ENCODE peak calls at places on chromosomes 2 and 18, in ten cellular contexts. A, C, Z, D, F, S, I, P, R and N are unnamed samples.

GRCh38 chr2:236568068-236568921 is 1.3 kb upstream of the ACKR3 start:
- DNase-seq in A (no peak), C (no peak), Z (peak; percentile 33), D (peak; percentile 73), F (peak; percentile 28), S (no peak), I (peak; percentile 90), P (no peak), R (peak; percentile 54), N (no peak)

GRCh38 chr2:105369009-105369408 is 29.8 kb downstream of the FHL2 start:
- DNase-seq in A (no peak), C (no peak), Z (no peak), D (no peak), F (no peak), S (no peak), I (no peak), P (no peak), R (no peak), N (no peak)

GRCh38 chr2:127810156-127810636 is 775 bp downstream of the WDR33 start:
- DNase-seq in A (no peak), C (peak; percentile 31), Z (peak; percentile 52), D (no peak), F (no peak), S (peak; percentile 7), I (no peak), P (peak; percentile 34), R (peak; percentile 33), N (no peak)

GRCh38 chr2:64910972-64911433 is 78.2 kb upstream of the SLC1A4 start:
- DNase-seq in A (no peak), C (no peak), Z (no peak), D (no peak), F (no peak), S (no peak), I (no peak), P (no peak), R (no peak), N (no peak)

GRCh38 chr2:222506230-222506934 is 82.0 kb downstream of the SGPP2 start:
- DNase-seq in A (no peak), C (no peak), Z (no peak), D (no peak), F (no peak), S (no peak), I (no peak), P (no peak), R (no peak), N (no peak)

GRCh38 chr18:7617738-7618422 is 50.8 kb downstream of the PTPRM start:
- DNase-seq in A (no peak), C (peak; percentile 78), Z (peak; percentile 51), D (no peak), F (no peak), S (peak; percentile 83), I (no peak), P (no peak), R (peak; percentile 72), N (peak; percentile 89)

GRCh38 chr2:22355816-22356433 is 1029.1 kb upstream of the KLHL29 start:
- DNase-seq in A (peak; percentile 38), C (no peak), Z (peak; percentile 16), D (no peak), F (peak; percentile 18), S (peak; percentile 19), I (no peak), P (peak; percentile 41), R (peak; percentile 4), N (no peak)

GRCh38 chr18:48017625-48018024 is 87.2 kb upstream of the SMAD2 start:
- DNase-seq in A (no peak), C (no peak), Z (peak; percentile 18), D (no peak), F (peak; percentile 53), S (no peak), I (no peak), P (no peak), R (no peak), N (no peak)

GRCh38 chr2:75787532-75788132 is 76.9 kb upstream of the GCFC2 start:
- DNase-seq in A (peak; percentile 47), C (no peak), Z (peak; percentile 40), D (no peak), F (no peak), S (peak; percentile 5), I (no peak), P (peak; percentile 69), R (peak; percentile 61), N (peak; percentile 15)

GRCh38 chr2:163401481-163401880 is 334.3 kb downstream of the FIGN start:
- DNase-seq in A (no peak), C (peak; percentile 13), Z (peak; percentile 57), D (no peak), F (peak; percentile 61), S (peak; percentile 92), I (no peak), P (peak; percentile 55), R (peak; percentile 87), N (no peak)

GRCh38 chr2:27705851-27706622 is 42.3 kb downstream of the SLC4A1AP start:
- DNase-seq in A (no peak), C (peak; percentile 97), Z (peak; percentile 100), D (no peak), F (peak; percentile 73), S (peak; percentile 92), I (no peak), P (peak; percentile 92), R (peak; percentile 90), N (peak; percentile 88)

DNA sequence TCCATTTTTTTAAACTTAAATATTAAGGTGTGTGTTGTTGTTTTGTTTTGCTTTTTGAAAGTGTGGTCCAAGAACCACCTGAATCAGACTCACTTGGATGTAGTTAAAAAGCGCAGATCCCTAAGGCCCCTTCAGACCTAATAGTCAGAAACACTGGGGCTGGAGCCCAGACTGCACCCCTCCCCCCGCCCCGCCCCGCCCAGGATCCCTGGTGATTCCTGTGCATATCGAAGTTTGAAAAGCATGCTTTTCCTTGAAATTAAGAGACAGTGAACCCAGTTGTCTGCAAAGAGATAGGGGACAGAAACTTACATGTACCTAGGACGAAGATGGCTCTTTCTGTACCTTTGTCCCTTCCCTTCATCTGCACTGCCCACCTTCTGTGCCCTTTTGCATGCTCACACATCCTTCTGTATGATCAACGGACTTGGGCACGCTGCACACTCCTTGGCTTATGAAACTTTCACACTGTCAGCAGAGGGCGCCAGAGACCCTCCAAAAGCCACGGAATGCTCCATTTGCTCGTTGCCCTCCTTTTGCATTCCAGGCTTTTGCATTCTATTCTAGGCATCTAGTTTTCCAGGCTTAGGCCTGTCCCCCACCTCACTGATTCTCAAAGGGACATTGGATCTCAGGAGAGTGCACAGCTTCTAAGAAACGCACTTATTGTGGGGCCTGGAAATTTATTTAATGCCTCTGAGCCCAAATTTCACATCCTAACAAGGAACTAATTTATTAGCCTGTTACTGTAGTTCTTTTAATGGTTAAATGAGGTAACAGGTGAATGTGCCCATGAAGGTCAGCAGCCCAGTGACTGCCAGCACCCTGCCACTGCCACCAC is 32.8 kb upstream of the SLC14A1 start:
- DNase-seq in A (peak; percentile 30), C (no peak), Z (peak; percentile 78), D (peak; percentile 79), F (peak; percentile 77), S (peak; percentile 80), I (peak; percentile 87), P (peak; percentile 78), R (peak; percentile 88), N (peak; percentile 61)
- H3K4me3 ChIP-seq in A (no peak overlapping the region), C (peak overlapping the region; percentile 9), Z (no peak overlapping the region), D (no peak overlapping the region), F (no peak overlapping the region), S (no peak overlapping the region), I (no peak overlapping the region), P (no peak overlapping the region), R (no peak overlapping the region), N (no peak overlapping the region)

DNA sequence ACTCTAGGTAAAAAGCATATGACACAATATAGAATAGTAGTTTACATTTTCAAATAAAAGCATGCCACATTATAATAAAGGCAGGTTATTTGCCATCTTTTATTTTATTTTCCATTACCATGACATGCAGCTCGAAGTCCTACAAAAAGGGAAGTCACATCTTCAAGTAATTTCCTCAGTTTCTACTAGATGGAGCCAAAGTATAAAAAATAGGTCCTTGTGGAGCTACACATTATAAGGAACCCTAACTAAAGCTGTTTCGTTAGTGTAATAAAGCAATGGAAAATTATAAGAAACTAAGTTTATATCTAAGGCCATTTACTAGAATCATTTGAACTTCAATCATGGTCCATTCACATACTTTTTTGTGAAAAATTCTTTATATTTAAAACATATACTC is 674.5 kb downstream of the KCNJ3 start:
- DNase-seq in A (peak; percentile 22), C (peak; percentile 4), Z (peak; percentile 37), D (no peak), F (no peak), S (no peak), I (no peak), P (peak; percentile 59), R (peak; percentile 41), N (no peak)
- TF ChIP-seq CTCF in A (peak; percentile 73), C (peak; percentile 46), Z (peak; percentile 43), D (peak; percentile 13), F (no peak), S (no peak), I (no peak), P (peak; percentile 61), R (peak; percentile 18), N (no peak)

DNA sequence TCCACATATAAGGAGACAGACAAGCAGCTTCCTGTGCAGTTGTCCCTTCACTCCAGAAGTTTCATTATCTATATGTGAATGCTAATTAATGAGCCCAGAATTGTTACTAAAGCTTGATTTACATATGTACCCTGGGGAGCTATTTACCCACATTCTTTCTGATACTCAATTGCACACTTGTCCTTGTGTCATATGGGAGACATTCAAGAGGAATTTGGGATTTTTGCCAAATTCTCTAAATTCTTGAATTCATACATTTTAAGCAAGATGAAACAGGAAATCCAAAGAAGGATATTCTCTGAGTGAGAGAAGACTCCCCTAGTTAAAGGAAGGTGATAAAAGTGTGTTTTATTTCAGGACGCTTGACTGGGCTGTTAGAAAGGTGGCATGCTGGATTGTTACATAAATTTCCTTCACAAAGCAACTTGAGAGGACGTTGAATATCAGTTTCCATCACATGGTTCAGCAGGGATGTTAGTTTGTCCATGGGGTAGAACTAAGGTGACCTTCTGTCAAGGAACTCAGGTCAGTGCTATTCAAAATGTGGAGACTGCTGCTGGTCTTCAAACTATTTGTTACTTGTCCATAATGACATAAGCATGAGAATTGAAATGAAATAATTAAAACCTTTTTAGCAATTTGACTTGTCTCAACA is 368.2 kb downstream of the IRS1 start:
- DNase-seq in A (no peak), C (peak; percentile 59), Z (peak; percentile 52), D (no peak), F (no peak), S (no peak), I (no peak), P (peak; percentile 64), R (peak; percentile 58), N (no peak)
- H3K4me3 ChIP-seq in A (no peak overlapping the region), C (no peak overlapping the region), Z (no peak overlapping the region), D (no peak overlapping the region), F (no peak overlapping the region), S (no peak overlapping the region), I (no peak overlapping the region), P (no peak overlapping the region), R (no peak overlapping the region), N (no peak overlapping the region)

DNA sequence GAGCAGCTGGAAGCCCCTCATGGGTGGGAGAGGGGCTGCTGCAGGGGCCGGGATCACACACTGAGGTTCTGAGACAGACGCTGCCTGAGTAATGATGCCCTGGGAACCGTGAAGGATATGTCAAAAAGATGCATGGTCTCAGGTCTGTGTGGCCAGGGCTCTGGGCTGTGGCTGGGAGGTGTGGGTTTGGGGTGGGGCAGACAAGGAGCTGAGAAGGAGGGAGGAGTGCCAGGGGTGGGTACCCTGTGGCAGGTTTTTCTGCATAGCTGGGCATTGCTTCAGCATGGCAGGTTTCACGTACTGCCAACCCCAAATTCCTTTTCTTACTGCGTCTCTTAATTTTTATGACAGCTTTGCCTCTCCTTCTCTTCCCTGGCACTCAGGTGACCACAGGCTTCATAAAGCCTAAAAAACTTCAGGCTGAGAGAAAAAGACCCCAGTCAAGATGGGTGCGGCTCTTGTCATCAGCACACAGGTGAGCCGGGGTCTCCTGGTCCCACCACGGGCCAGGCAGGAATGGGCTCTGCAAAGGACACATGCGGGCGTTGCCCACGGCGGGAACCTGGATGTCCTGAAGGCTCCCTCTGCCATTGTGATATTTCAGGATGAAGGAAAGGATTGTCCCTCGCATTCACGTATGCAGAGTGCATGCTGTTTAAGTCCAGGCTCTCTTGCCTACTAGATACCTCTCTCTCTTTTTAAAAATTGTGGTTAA is 18.0 kb downstream of the MALL start:
- DNase-seq in A (no peak), C (no peak), Z (peak; percentile 87), D (peak; percentile 78), F (no peak), S (no peak), I (no peak), P (peak; percentile 62), R (no peak), N (no peak)
- TF ChIP-seq CTCF in A (no peak), C (no peak), Z (no peak), D (no peak), F (no peak), S (no peak), I (no peak), P (no peak), R (no peak), N (no peak)